ENCODE peak calls at places on chromosomes 16 and 17, in nine cellular contexts. T is fibroblast of lung, R is endothelial cell of umbilical vein, Z is keratinocyte, Y is PC-3, U is endodermal cell, I is neural progenitor cell, O is IMR-90, H is mesendoderm. K is an unnamed sample.

GRCh38 chr17:9195961-9196668 is 174.8 kb downstream of the NTN1 start:
- DNase-seq in Z (no peak), H (peak; percentile 89), I (peak; percentile 78), Y (peak; percentile 7), U (peak; percentile 93), O (no peak), R (no peak), T (no peak), K (no peak)

GRCh38 chr16:89315791-89316581 is 98.5 kb downstream of the ZNF778 start:
- DNase-seq in Y (peak; percentile 89), R (peak; percentile 94), Z (peak; percentile 77), O (peak; percentile 89), I (no peak), H (no peak), U (no peak), T (peak; percentile 69), K (no peak)

GRCh38 chr17:34645636-34646035 is 66.3 kb downstream of the TMEM132E start:
- DNase-seq in Y (no peak), U (no peak), T (no peak), H (no peak), R (no peak), I (no peak), Z (no peak), O (no peak), K (no peak)

GRCh38 chr16:51773491-51773890 is 622.4 kb upstream of the SALL1 start:
- DNase-seq in Z (no peak), U (peak; percentile 71), O (no peak), I (no peak), R (no peak), H (peak; percentile 23), Y (no peak), T (no peak), K (no peak)

GRCh38 chr17:72249441-72249840 is 128.6 kb downstream of the SOX9 start:
- DNase-seq in Z (peak; percentile 13), T (no peak), H (no peak), O (no peak), Y (no peak), I (no peak), U (no peak), R (no peak), K (no peak)

GRCh38 chr17:78822552-78822951 is 18.1 kb downstream of the USP36 start:
- DNase-seq in U (no peak), H (no peak), T (peak; percentile 99), R (no peak), Y (no peak), O (peak; percentile 100), I (no peak), Z (no peak), K (peak; percentile 94)

GRCh38 chr17:48596000-48596734 is 2.6 kb upstream of the HOXB5 start:
- DNase-seq in R (no peak), Z (no peak), T (peak; percentile 47), O (peak; percentile 53), H (no peak), I (no peak), U (peak; percentile 78), Y (no peak), K (no peak)

GRCh38 chr16:88628512-88628974 is 9.8 kb upstream of the IL17C start:
- DNase-seq in T (no peak), O (no peak), R (peak; percentile 14), I (peak; percentile 72), Z (no peak), Y (peak; percentile 9), H (peak; percentile 90), U (peak; percentile 93), K (no peak)

GRCh38 chr17:1374426-1375177 is 25.4 kb downstream of the YWHAE start:
- DNase-seq in U (no peak), H (no peak), Y (no peak), T (no peak), I (no peak), Z (no peak), R (no peak), O (no peak), K (no peak)

GRCh38 chr16:23608194-23608593 is 12.1 kb upstream of the NDUFAB1 start:
- DNase-seq in H (no peak), T (peak; percentile 27), O (peak; percentile 71), R (peak; percentile 93), I (no peak), U (no peak), Y (peak; percentile 76), Z (no peak), K (peak; percentile 14)

GRCh38 chr16:22942812-22943211 is 128.8 kb downstream of the HS3ST2 start:
- DNase-seq in Y (no peak), T (no peak), Z (no peak), O (no peak), I (no peak), H (no peak), U (no peak), R (no peak), K (no peak)

GRCh38 chr17:42180922-42181850 is at the start of gene KCNH4:
- DNase-seq in T (peak; percentile 70), R (peak; percentile 61), Z (peak; percentile 30), O (peak; percentile 70), U (peak; percentile 91), I (peak; percentile 57), Y (no peak), H (peak; percentile 73), K (peak; percentile 52)

DNA sequence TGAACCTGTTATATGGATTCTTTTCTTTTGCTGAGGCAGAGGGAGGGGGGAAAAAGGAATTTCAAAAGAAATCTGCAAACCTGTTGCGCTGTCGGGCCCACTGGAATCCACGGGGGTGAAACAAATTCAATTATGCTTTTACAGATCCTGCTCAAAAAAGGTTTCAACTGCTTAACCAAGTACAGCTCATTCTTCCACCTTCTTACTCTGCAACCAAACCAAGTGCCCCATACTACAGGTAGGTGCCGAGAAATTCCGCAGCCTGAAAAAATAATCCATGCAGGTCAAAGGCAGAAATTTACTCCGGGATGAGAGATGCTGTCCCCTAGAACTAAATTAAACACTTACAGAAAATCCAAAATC is 416 bp downstream of the RNF43 start:
- DNase-seq in I (no peak), U (no peak), Y (no peak), T (no peak), Z (no peak), H (peak; percentile 22), R (no peak), O (no peak), K (no peak)
- H3K9ac ChIP-seq in I (no peak overlapping the region), U (peak overlapping the region; percentile 33), Y (peak overlapping the region; percentile 63), T (no peak overlapping the region), Z (peak overlapping the region; percentile 91), H (peak overlapping the region; percentile 34), R (no peak overlapping the region), O (no peak overlapping the region), K (peak overlapping the region; percentile 30)

DNA sequence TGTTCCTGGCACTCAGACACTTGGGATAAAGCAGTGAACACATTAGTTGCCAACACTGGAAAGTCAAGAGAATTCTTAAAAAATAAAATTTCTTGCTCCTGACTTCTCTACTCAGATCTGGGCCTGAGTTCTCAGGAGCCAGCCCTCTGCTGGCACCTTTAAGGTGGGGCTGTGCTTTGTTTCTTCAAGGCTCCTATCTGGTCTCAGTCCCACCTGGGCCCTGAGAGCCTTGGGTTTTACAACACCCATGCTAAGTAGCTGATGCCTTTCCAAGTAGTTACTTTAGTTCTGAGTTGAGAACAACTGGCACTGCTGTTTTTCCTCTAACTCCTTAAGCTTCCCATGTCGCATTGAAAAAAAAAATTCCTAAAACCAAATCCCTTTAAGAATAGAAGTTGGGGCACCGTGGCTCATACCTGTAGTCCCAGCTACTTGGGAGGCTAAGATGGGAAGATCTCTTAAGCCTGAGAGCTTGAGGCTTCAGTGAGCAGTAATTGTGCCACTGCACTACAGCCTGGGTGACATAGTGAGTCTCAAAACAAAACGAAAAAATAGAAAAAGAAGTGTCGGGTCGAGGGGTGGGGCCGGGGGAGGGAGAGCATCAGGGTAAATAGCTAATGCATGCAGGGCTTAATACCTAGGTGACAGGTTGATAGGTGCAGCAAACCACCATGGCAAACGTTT is 16.6 kb downstream of the CHAD start:
- DNase-seq in U (peak; percentile 59), T (no peak), H (no peak), O (no peak), I (no peak), Y (no peak), R (no peak), Z (no peak), K (no peak)
- H3K9ac ChIP-seq in U (no peak overlapping the region), T (no peak overlapping the region), H (no peak overlapping the region), O (no peak overlapping the region), I (no peak overlapping the region), Y (no peak overlapping the region), R (no peak overlapping the region), Z (no peak overlapping the region), K (no peak overlapping the region)

GRCh38 chr16:6966925-6967324 is 365.7 kb upstream of the RBFOX1 start:
- DNase-seq in I (no peak), U (no peak), O (no peak), Y (no peak), R (no peak), H (no peak), Z (no peak), T (no peak), K (no peak)
- H3K9ac ChIP-seq in I (no peak overlapping the region), U (no peak overlapping the region), O (no peak overlapping the region), Y (no peak overlapping the region), R (no peak overlapping the region), H (no peak overlapping the region), Z (no peak overlapping the region), T (no peak overlapping the region), K (no peak overlapping the region)

DNA sequence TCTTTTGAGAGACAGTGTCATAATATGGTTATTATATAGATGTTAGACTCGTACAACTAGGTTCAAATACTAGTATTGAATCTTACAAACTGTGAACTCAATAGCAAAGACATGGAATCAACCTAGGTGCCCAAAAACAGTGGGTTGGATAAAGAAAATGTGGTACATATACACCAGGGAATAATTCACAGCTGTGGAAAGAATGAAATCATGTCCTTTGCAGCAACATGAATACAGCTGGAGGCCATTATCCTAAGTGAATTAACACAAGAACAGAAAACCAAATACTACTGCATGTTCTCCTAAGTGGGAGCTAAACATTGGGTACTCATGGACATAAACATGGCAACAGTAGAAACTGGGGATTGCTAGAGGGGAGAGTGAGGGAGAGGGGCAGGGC is 8.1 kb downstream of the PHKB start:
- DNase-seq in O (no peak), Z (no peak), R (no peak), T (no peak), Y (no peak), U (no peak), I (no peak), H (no peak), K (no peak)
- H3K9ac ChIP-seq in O (no peak overlapping the region), Z (no peak overlapping the region), R (no peak overlapping the region), T (no peak overlapping the region), Y (no peak overlapping the region), U (no peak overlapping the region), I (no peak overlapping the region), H (no peak overlapping the region), K (no peak overlapping the region)

GRCh38 chr17:75109047-75109406 is 742 bp upstream of the ARMC7 start:
- DNase-seq in O (no peak), H (no peak), U (peak; percentile 85), I (peak; percentile 50), Z (no peak), R (no peak), Y (no peak), T (no peak), K (no peak)
- H3K9ac ChIP-seq in O (no peak overlapping the region), H (peak overlapping the region; percentile 82), U (peak overlapping the region; percentile 39), I (no peak overlapping the region), Z (peak overlapping the region; percentile 65), R (no peak overlapping the region), Y (peak overlapping the region; percentile 74), T (no peak overlapping the region), K (peak overlapping the region; percentile 90)